ENCODE peak calls at places on chromosome 21, in eight cellular contexts. Z is NCI-H446, S is NCI-H1092 treated with DMSO at 0.1 percent for 48 hours, X is NCI-H460, O is skeletal muscle cell, U is OCI-LY7, J is T-helper 1 cell, B is left cardiac atrium. G is an unnamed sample.
A peak's percentile ranks its signal among the peaks of the same experiment; 100 is the strongest.

GRCh38 chr21:37452222-37452621 is 85.6 kb downstream of the DYRK1A start:
- DNase-seq in B (no peak), S (no peak), J (no peak), Z (peak; percentile 13), U (no peak), X (no peak), O (peak; percentile 87), G (no peak)

GRCh38 chr21:35222541-35222941 is 173.4 kb upstream of the RUNX1 start:
- DNase-seq in U (peak; percentile 36), O (no peak), S (no peak), Z (no peak), J (no peak), X (no peak), B (no peak), G (no peak)

GRCh38 chr21:22020221-22020620 is 1022.0 kb downstream of the NCAM2 start:
- DNase-seq in X (no peak), J (no peak), B (no peak), Z (peak; percentile 3), U (no peak), S (no peak), O (no peak), G (no peak)

GRCh38 chr21:43949499-43950208 is 62.5 kb upstream of the TRAPPC10 start:
- DNase-seq in S (no peak), J (no peak), Z (no peak), B (no peak), O (no peak), X (no peak), U (no peak), G (no peak)

GRCh38 chr21:36388835-36389234 is 3.6 kb downstream of the CHAF1B start:
- DNase-seq in Z (peak; percentile 84), S (no peak), J (no peak), U (no peak), X (peak; percentile 19), B (no peak), O (no peak), G (peak; percentile 63)

GRCh38 chr21:32437729-32438128 is 25.2 kb downstream of the EVA1C start:
- DNase-seq in O (no peak), B (peak; percentile 63), X (no peak), J (no peak), Z (no peak), U (no peak), S (no peak), G (no peak)

GRCh38 chr21:16082038-16082816 is 352.4 kb downstream of the USP25 start:
- DNase-seq in J (no peak), B (no peak), Z (peak; percentile 73), O (no peak), S (peak; percentile 26), U (peak; percentile 43), X (peak; percentile 28), G (peak; percentile 48)

GRCh38 chr21:35697321-35697808 is 363.0 kb downstream of the SETD4 start:
- DNase-seq in J (no peak), B (peak; percentile 79), X (no peak), U (no peak), S (peak; percentile 96), Z (no peak), O (peak; percentile 36), G (peak; percentile 22)

GRCh38 chr21:29175408-29176147 is 45.1 kb downstream of the MAP3K7CL start:
- DNase-seq in J (no peak), B (no peak), O (no peak), Z (no peak), X (no peak), U (no peak), S (peak; percentile 26), G (no peak)

GRCh38 chr21:41931041-41931451 is 22.8 kb downstream of the C2CD2 start:
- DNase-seq in J (no peak), B (no peak), X (no peak), O (no peak), U (no peak), S (no peak), Z (no peak), G (peak; percentile 32)

GRCh38 chr21:35824136-35824535 is 236.2 kb downstream of the SETD4 start:
- DNase-seq in S (no peak), U (no peak), Z (no peak), O (no peak), B (no peak), J (no peak), X (no peak), G (no peak)

GRCh38 chr21:36156815-36157670 is at the start of gene DOP1B:
- DNase-seq in U (peak; percentile 43), S (no peak), J (no peak), X (no peak), O (no peak), B (peak; percentile 60), Z (peak; percentile 46), G (no peak)

GRCh38 chr21:28663111-28663693 is 329.5 kb downstream of the LTN1 start:
- DNase-seq in U (no peak), B (no peak), O (no peak), J (no peak), X (no peak), Z (no peak), S (no peak), G (no peak)

G was measured in SK-MEL-5.